ENCODE peak calls at places on chromosomes 4 and X, in nine cellular contexts. F is Caki2, W is NCI-H460, I is uterus, K is endothelial cell, O is frontal cortex, R is AG10803, B is HS-5, G is head of caudate nucleus. C is an unnamed sample.

GRCh38 chr4:151745727-151746231 is 15.0 kb downstream of the GATB start:
- DNase-seq in F (no peak), W (no peak), I (no peak), K (no peak), O (no peak), R (peak), B (no peak), G (no peak), C (no peak)

GRCh38 chrX:2342281-2342688 is 158.5 kb downstream of the DHRSX start:
- DNase-seq in F (no peak), W (no peak), I (no peak), K (no peak), O (no peak), R (no peak), B (no peak), G (no peak), C (no peak)

GRCh38 chr4:168560835-168561210 is 64.0 kb downstream of the PALLD start:
- DNase-seq in F (no peak), W (no peak), I (no peak), K (no peak), O (no peak), R (no peak), B (no peak), G (no peak), C (no peak)

GRCh38 chr4:8179074-8179473 is 20.0 kb upstream of the SH3TC1 start:
- DNase-seq in F (no peak), W (no peak), I (no peak), K (no peak), O (no peak), R (no peak), B (no peak), G (peak), C (no peak)

GRCh38 chr4:161767116-161767515 is 396.7 kb downstream of the FSTL5 start:
- DNase-seq in F (no peak), W (no peak), I (no peak), K (no peak), O (no peak), R (peak), B (peak), G (no peak), C (peak)

GRCh38 chrX:42823443-42823842 is 45.5 kb upstream of the PPP1R2C start:
- DNase-seq in F (no peak), W (no peak), I (no peak), K (no peak), O (no peak), R (no peak), B (no peak), G (no peak), C (no peak)

GRCh38 chr4:111216791-111217190 is 593.9 kb upstream of the PITX2 start:
- DNase-seq in F (no peak), W (no peak), I (no peak), K (no peak), O (no peak), R (no peak), B (no peak), G (no peak), C (no peak)

GRCh38 chr4:61201562-61202099 is 1.5 kb downstream of the ADGRL3 start:
- DNase-seq in F (no peak), W (no peak), I (peak), K (peak), O (no peak), R (no peak), B (no peak), G (peak), C (no peak)

GRCh38 chrX:41921492-41922124 is 1.7 kb downstream of the CASK start:
- DNase-seq in F (peak), W (peak), I (no peak), K (no peak), O (no peak), R (peak), B (no peak), G (no peak), C (peak)

GRCh38 chrX:117743469-117744251 is 372.9 kb downstream of the KLHL13 start:
- DNase-seq in F (peak), W (no peak), I (no peak), K (peak), O (no peak), R (no peak), B (no peak), G (no peak), C (peak)

GRCh38 chrX:38880460-38880859 is 79.2 kb downstream of the MID1IP1 start:
- DNase-seq in F (no peak), W (peak), I (no peak), K (no peak), O (no peak), R (peak), B (no peak), G (no peak), C (no peak)

GRCh38 chr4:1543976-1544375 is 137.7 kb upstream of the NKX1-1 start:
- DNase-seq in F (no peak), W (no peak), I (no peak), K (no peak), O (no peak), R (no peak), B (no peak), G (no peak), C (no peak)

GRCh38 chr4:139153411-139154133 is 23.4 kb downstream of the ELF2 start:
- DNase-seq in F (peak), W (no peak), I (no peak), K (no peak), O (no peak), R (peak), B (no peak), G (no peak), C (no peak)

GRCh38 chr4:881709-882108 is 50.4 kb downstream of the GAK start:
- DNase-seq in F (no peak), W (no peak), I (no peak), K (no peak), O (no peak), R (no peak), B (no peak), G (no peak), C (no peak)